ENCODE peak calls at places on chromosomes 2 and 18, in nine cellular contexts. One of them, this sample, is unnamed.

GRCh38 chr2:136986605-136987221 is 221.4 kb downstream of the THSD7B start:
- DNase-seq in epithelial cell of esophagus: no peak
- DNase-seq in CD8-positive, alpha-beta T cell: no peak
- DNase-seq in progenitor cell of endocrine pancreas: no peak
- DNase-seq in nephron progenitor cell: no peak
- DNase-seq in glutamatergic neuron: no peak
- DNase-seq in cardiac muscle cell: peak
- DNase-seq in fibroblast of pulmonary artery: no peak
- DNase-seq in GM23338: no peak
- DNase-seq in this sample: no peak

GRCh38 chr2:143946436-143947385 is 573.2 kb downstream of the ZEB2 start:
- DNase-seq in epithelial cell of esophagus: no peak
- DNase-seq in CD8-positive, alpha-beta T cell: no peak
- DNase-seq in progenitor cell of endocrine pancreas: no peak
- DNase-seq in nephron progenitor cell: no peak
- DNase-seq in glutamatergic neuron: no peak
- DNase-seq in cardiac muscle cell: no peak
- DNase-seq in fibroblast of pulmonary artery: no peak
- DNase-seq in GM23338: no peak
- DNase-seq in this sample: no peak

GRCh38 chr2:40450066-40450841 is 1.6 kb downstream of the SLC8A1 start:
- DNase-seq in epithelial cell of esophagus: peak
- DNase-seq in CD8-positive, alpha-beta T cell: no peak
- DNase-seq in progenitor cell of endocrine pancreas: no peak
- DNase-seq in nephron progenitor cell: no peak
- DNase-seq in glutamatergic neuron: no peak
- DNase-seq in cardiac muscle cell: peak
- DNase-seq in fibroblast of pulmonary artery: peak
- DNase-seq in GM23338: peak
- DNase-seq in this sample: no peak

GRCh38 chr2:71586471-71586870 is 133.1 kb downstream of the DYSF start:
- DNase-seq in epithelial cell of esophagus: no peak
- DNase-seq in CD8-positive, alpha-beta T cell: no peak
- DNase-seq in progenitor cell of endocrine pancreas: no peak
- DNase-seq in nephron progenitor cell: no peak
- DNase-seq in glutamatergic neuron: no peak
- DNase-seq in cardiac muscle cell: no peak
- DNase-seq in fibroblast of pulmonary artery: no peak
- DNase-seq in GM23338: no peak
- DNase-seq in this sample: no peak

GRCh38 chr2:16134436-16135165 is 194.3 kb downstream of the MYCN start:
- DNase-seq in epithelial cell of esophagus: no peak
- DNase-seq in CD8-positive, alpha-beta T cell: no peak
- DNase-seq in progenitor cell of endocrine pancreas: no peak
- DNase-seq in nephron progenitor cell: no peak
- DNase-seq in glutamatergic neuron: no peak
- DNase-seq in cardiac muscle cell: no peak
- DNase-seq in fibroblast of pulmonary artery: no peak
- DNase-seq in GM23338: no peak
- DNase-seq in this sample: no peak

GRCh38 chr2:233711312-233712008 is 1.2 kb upstream of the UGT1A5 start:
- DNase-seq in epithelial cell of esophagus: peak
- DNase-seq in CD8-positive, alpha-beta T cell: peak
- DNase-seq in progenitor cell of endocrine pancreas: peak
- DNase-seq in nephron progenitor cell: peak
- DNase-seq in glutamatergic neuron: peak
- DNase-seq in cardiac muscle cell: peak
- DNase-seq in fibroblast of pulmonary artery: peak
- DNase-seq in GM23338: peak
- DNase-seq in this sample: peak

GRCh38 chr2:33216508-33217182 is 259.8 kb upstream of the RASGRP3 start:
- DNase-seq in epithelial cell of esophagus: peak
- DNase-seq in CD8-positive, alpha-beta T cell: no peak
- DNase-seq in progenitor cell of endocrine pancreas: no peak
- DNase-seq in nephron progenitor cell: no peak
- DNase-seq in glutamatergic neuron: no peak
- DNase-seq in cardiac muscle cell: no peak
- DNase-seq in fibroblast of pulmonary artery: peak
- DNase-seq in GM23338: no peak
- DNase-seq in this sample: no peak

GRCh38 chr18:8140841-8141501 is 468.3 kb upstream of the RAB12 start:
- DNase-seq in epithelial cell of esophagus: peak
- DNase-seq in CD8-positive, alpha-beta T cell: no peak
- DNase-seq in progenitor cell of endocrine pancreas: no peak
- DNase-seq in nephron progenitor cell: no peak
- DNase-seq in glutamatergic neuron: no peak
- DNase-seq in cardiac muscle cell: no peak
- DNase-seq in fibroblast of pulmonary artery: peak
- DNase-seq in GM23338: peak
- DNase-seq in this sample: no peak

GRCh38 chr2:101493074-101493473 is 18.2 kb upstream of the RFX8 start:
- DNase-seq in epithelial cell of esophagus: no peak
- DNase-seq in CD8-positive, alpha-beta T cell: no peak
- DNase-seq in progenitor cell of endocrine pancreas: no peak
- DNase-seq in nephron progenitor cell: no peak
- DNase-seq in glutamatergic neuron: no peak
- DNase-seq in cardiac muscle cell: no peak
- DNase-seq in fibroblast of pulmonary artery: no peak
- DNase-seq in GM23338: no peak
- DNase-seq in this sample: no peak

GRCh38 chr2:239150125-239151011 is 250.5 kb downstream of the HDAC4 start:
- DNase-seq in epithelial cell of esophagus: no peak
- DNase-seq in CD8-positive, alpha-beta T cell: peak
- DNase-seq in progenitor cell of endocrine pancreas: no peak
- DNase-seq in nephron progenitor cell: peak
- DNase-seq in glutamatergic neuron: peak
- DNase-seq in cardiac muscle cell: no peak
- DNase-seq in fibroblast of pulmonary artery: no peak
- DNase-seq in GM23338: no peak
- DNase-seq in this sample: no peak
- TF ChIP-seq CTCF in epithelial cell of esophagus: no peak
- TF ChIP-seq CTCF in CD8-positive, alpha-beta T cell: no peak
- TF ChIP-seq CTCF in progenitor cell of endocrine pancreas: no peak
- TF ChIP-seq CTCF in nephron progenitor cell: no peak
- TF ChIP-seq CTCF in glutamatergic neuron: no peak
- TF ChIP-seq CTCF in cardiac muscle cell: no peak
- TF ChIP-seq CTCF in fibroblast of pulmonary artery: no peak
- TF ChIP-seq CTCF in GM23338: no peak
- TF ChIP-seq CTCF in this sample: no peak

GRCh38 chr2:219405451-219405850 is 12.7 kb upstream of the DES start:
- DNase-seq in epithelial cell of esophagus: no peak
- DNase-seq in CD8-positive, alpha-beta T cell: no peak
- DNase-seq in progenitor cell of endocrine pancreas: no peak
- DNase-seq in nephron progenitor cell: no peak
- DNase-seq in glutamatergic neuron: peak
- DNase-seq in cardiac muscle cell: peak
- DNase-seq in fibroblast of pulmonary artery: no peak
- DNase-seq in GM23338: peak
- DNase-seq in this sample: no peak
- TF ChIP-seq CTCF in epithelial cell of esophagus: no peak
- TF ChIP-seq CTCF in CD8-positive, alpha-beta T cell: no peak
- TF ChIP-seq CTCF in progenitor cell of endocrine pancreas: no peak
- TF ChIP-seq CTCF in nephron progenitor cell: no peak
- TF ChIP-seq CTCF in glutamatergic neuron: peak
- TF ChIP-seq CTCF in cardiac muscle cell: peak
- TF ChIP-seq CTCF in fibroblast of pulmonary artery: peak
- TF ChIP-seq CTCF in GM23338: peak
- TF ChIP-seq CTCF in this sample: no peak

DNA sequence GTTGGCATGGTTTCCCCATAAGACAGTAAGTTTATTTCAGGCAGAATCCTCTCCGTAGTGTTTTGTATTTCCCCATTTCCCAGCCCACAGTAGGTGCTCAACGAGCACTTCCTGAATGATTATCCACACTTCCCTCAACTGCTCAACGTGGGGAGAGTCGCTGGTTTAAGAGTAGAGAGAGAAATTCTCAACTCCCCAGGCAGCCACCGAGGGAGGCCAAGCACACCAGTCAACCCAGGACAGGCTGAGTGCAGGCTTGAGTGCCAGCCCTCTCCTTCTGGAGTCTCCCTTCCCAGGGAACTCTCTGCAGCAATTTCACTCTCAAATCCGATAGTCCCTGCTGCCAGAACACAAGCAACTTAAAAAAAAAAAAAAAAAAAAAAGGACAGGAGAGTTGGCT is 92.0 kb upstream of the LMAN1 start:
- DNase-seq in epithelial cell of esophagus: no peak
- DNase-seq in CD8-positive, alpha-beta T cell: no peak
- DNase-seq in progenitor cell of endocrine pancreas: no peak
- DNase-seq in nephron progenitor cell: no peak
- DNase-seq in glutamatergic neuron: no peak
- DNase-seq in cardiac muscle cell: peak
- DNase-seq in fibroblast of pulmonary artery: no peak
- DNase-seq in GM23338: no peak
- DNase-seq in this sample: no peak
- TF ChIP-seq CTCF in epithelial cell of esophagus: no peak
- TF ChIP-seq CTCF in CD8-positive, alpha-beta T cell: no peak
- TF ChIP-seq CTCF in progenitor cell of endocrine pancreas: no peak
- TF ChIP-seq CTCF in nephron progenitor cell: no peak
- TF ChIP-seq CTCF in glutamatergic neuron: no peak
- TF ChIP-seq CTCF in cardiac muscle cell: no peak
- TF ChIP-seq CTCF in fibroblast of pulmonary artery: no peak
- TF ChIP-seq CTCF in GM23338: no peak
- TF ChIP-seq CTCF in this sample: no peak

GRCh38 chr18:64099244-64099643 is 49.6 kb downstream of the LINC00305 start:
- DNase-seq in epithelial cell of esophagus: no peak
- DNase-seq in CD8-positive, alpha-beta T cell: no peak
- DNase-seq in progenitor cell of endocrine pancreas: no peak
- DNase-seq in nephron progenitor cell: no peak
- DNase-seq in glutamatergic neuron: no peak
- DNase-seq in cardiac muscle cell: no peak
- DNase-seq in fibroblast of pulmonary artery: no peak
- DNase-seq in GM23338: no peak
- DNase-seq in this sample: no peak

GRCh38 chr18:64100136-64100922 is 48.6 kb downstream of the LINC00305 start:
- DNase-seq in epithelial cell of esophagus: no peak
- DNase-seq in CD8-positive, alpha-beta T cell: no peak
- DNase-seq in progenitor cell of endocrine pancreas: no peak
- DNase-seq in nephron progenitor cell: no peak
- DNase-seq in glutamatergic neuron: no peak
- DNase-seq in cardiac muscle cell: no peak
- DNase-seq in fibroblast of pulmonary artery: no peak
- DNase-seq in GM23338: no peak
- DNase-seq in this sample: no peak

GRCh38 chr18:64103979-64104378 is 44.9 kb downstream of the LINC00305 start:
- DNase-seq in epithelial cell of esophagus: no peak
- DNase-seq in CD8-positive, alpha-beta T cell: no peak
- DNase-seq in progenitor cell of endocrine pancreas: no peak
- DNase-seq in nephron progenitor cell: no peak
- DNase-seq in glutamatergic neuron: peak
- DNase-seq in cardiac muscle cell: peak
- DNase-seq in fibroblast of pulmonary artery: no peak
- DNase-seq in GM23338: peak
- DNase-seq in this sample: no peak
- TF ChIP-seq CTCF in epithelial cell of esophagus: peak
- TF ChIP-seq CTCF in CD8-positive, alpha-beta T cell: no peak
- TF ChIP-seq CTCF in progenitor cell of endocrine pancreas: peak
- TF ChIP-seq CTCF in nephron progenitor cell: no peak
- TF ChIP-seq CTCF in glutamatergic neuron: peak
- TF ChIP-seq CTCF in cardiac muscle cell: no peak
- TF ChIP-seq CTCF in fibroblast of pulmonary artery: no peak
- TF ChIP-seq CTCF in GM23338: peak
- TF ChIP-seq CTCF in this sample: no peak

GRCh38 chr2:69157441-69157840 is 144.5 kb downstream of the ANTXR1 start:
- DNase-seq in epithelial cell of esophagus: no peak
- DNase-seq in CD8-positive, alpha-beta T cell: no peak
- DNase-seq in progenitor cell of endocrine pancreas: no peak
- DNase-seq in nephron progenitor cell: no peak
- DNase-seq in glutamatergic neuron: no peak
- DNase-seq in cardiac muscle cell: no peak
- DNase-seq in fibroblast of pulmonary artery: no peak
- DNase-seq in GM23338: no peak
- DNase-seq in this sample: no peak
- TF ChIP-seq CTCF in epithelial cell of esophagus: no peak
- TF ChIP-seq CTCF in CD8-positive, alpha-beta T cell: no peak
- TF ChIP-seq CTCF in progenitor cell of endocrine pancreas: no peak
- TF ChIP-seq CTCF in nephron progenitor cell: no peak
- TF ChIP-seq CTCF in glutamatergic neuron: no peak
- TF ChIP-seq CTCF in cardiac muscle cell: no peak
- TF ChIP-seq CTCF in fibroblast of pulmonary artery: no peak
- TF ChIP-seq CTCF in GM23338: no peak
- TF ChIP-seq CTCF in this sample: no peak

DNA sequence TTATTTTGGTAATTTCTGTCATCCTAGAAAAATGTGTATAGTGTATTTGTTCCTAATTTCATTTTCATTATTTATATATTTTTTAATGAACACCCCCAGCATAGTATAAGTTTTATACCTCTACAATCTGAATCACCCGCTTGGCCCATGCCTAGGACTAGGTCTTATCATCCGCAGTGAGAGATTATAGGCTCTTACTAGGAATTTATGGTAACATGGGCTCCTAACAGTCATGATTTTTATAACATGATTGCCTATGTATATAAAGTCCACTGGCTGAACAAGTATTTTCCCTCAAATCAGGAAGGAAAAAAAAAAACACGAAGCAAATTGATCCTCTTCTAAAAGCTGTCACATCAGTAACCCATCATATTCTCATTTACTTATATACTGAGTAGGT is 666.1 kb upstream of the NRXN1 start:
- DNase-seq in epithelial cell of esophagus: no peak
- DNase-seq in CD8-positive, alpha-beta T cell: no peak
- DNase-seq in progenitor cell of endocrine pancreas: no peak
- DNase-seq in nephron progenitor cell: no peak
- DNase-seq in glutamatergic neuron: no peak
- DNase-seq in cardiac muscle cell: no peak
- DNase-seq in fibroblast of pulmonary artery: no peak
- DNase-seq in GM23338: no peak
- DNase-seq in this sample: no peak
- TF ChIP-seq CTCF in epithelial cell of esophagus: no peak
- TF ChIP-seq CTCF in CD8-positive, alpha-beta T cell: no peak
- TF ChIP-seq CTCF in progenitor cell of endocrine pancreas: no peak
- TF ChIP-seq CTCF in nephron progenitor cell: no peak
- TF ChIP-seq CTCF in glutamatergic neuron: no peak
- TF ChIP-seq CTCF in cardiac muscle cell: no peak
- TF ChIP-seq CTCF in fibroblast of pulmonary artery: no peak
- TF ChIP-seq CTCF in GM23338: no peak
- TF ChIP-seq CTCF in this sample: no peak